ENCODE peak calls at places on chromosomes 12 and 14, in seven cellular contexts. X is heart right ventricle, C is hepatocyte, Z is stomach, E is A549, Y is ovary, J is ascending aorta. B is an unnamed sample.

GRCh38 chr12:108724054-108724889 is 7.0 kb downstream of the CORO1C start:
- DNase-seq in J (no peak), Z (no peak), C (no peak), X (no peak), E (no peak), Y (no peak), B (no peak)

GRCh38 chr12:481422-481821 is 21.7 kb downstream of the B4GALNT3 start:
- DNase-seq in E (no peak), Z (peak; percentile 51), J (peak; percentile 52), X (peak; percentile 69), Y (peak; percentile 44), C (peak; percentile 44), B (no peak)

GRCh38 chr14:55731881-55732498 is 152.0 kb downstream of the KTN1 start:
- DNase-seq in Y (no peak), C (peak; percentile 53), X (no peak), J (no peak), Z (peak; percentile 62), E (no peak), B (peak; percentile 8)

GRCh38 chr14:105173901-105174894 is 5.6 kb upstream of the JAG2 start:
- DNase-seq in E (no peak), C (no peak), Z (no peak), J (no peak), X (no peak), Y (no peak), B (no peak)

GRCh38 chr14:32075636-32076277 is 1.3 kb upstream of the ARHGAP5 start:
- DNase-seq in X (peak; percentile 52), C (peak; percentile 73), Y (peak; percentile 73), Z (no peak), J (peak; percentile 14), E (peak; percentile 43), B (peak; percentile 13)

GRCh38 chr14:23438130-23438893 is 2.9 kb upstream of the MYH7 start:
- DNase-seq in X (peak; percentile 67), Z (no peak), Y (no peak), C (no peak), E (no peak), J (no peak), B (no peak)

GRCh38 chr12:47249719-47250506 is 170.2 kb upstream of the AMIGO2 start:
- DNase-seq in Z (no peak), J (no peak), E (no peak), X (no peak), Y (no peak), C (no peak), B (no peak)

GRCh38 chr12:57171668-57172067 is 24.2 kb upstream of the LRP1-AS start:
- DNase-seq in J (no peak), C (peak; percentile 59), X (no peak), Z (no peak), E (no peak), Y (peak; percentile 80), B (no peak)

GRCh38 chr12:75986001-75986739 is 45.4 kb downstream of the PHLDA1 start:
- DNase-seq in Y (no peak), J (no peak), E (no peak), C (peak; percentile 36), X (no peak), Z (no peak), B (no peak)

GRCh38 chr12:124833693-124834122 is 30.0 kb downstream of the SCARB1 start:
- DNase-seq in E (no peak), J (no peak), C (no peak), Y (no peak), X (peak; percentile 27), Z (no peak), B (no peak)

GRCh38 chr14:80956105-80956504 is 684 bp downstream of the TSHR start:
- DNase-seq in Y (no peak), E (no peak), X (no peak), J (no peak), C (no peak), Z (no peak), B (no peak)

GRCh38 chr12:90984114-90984513 is 20.7 kb downstream of the EPYC start:
- DNase-seq in J (no peak), C (no peak), E (no peak), X (no peak), Y (no peak), Z (no peak), B (no peak)

GRCh38 chr12:90977224-90977623 is 22.2 kb upstream of the CCER1 start:
- DNase-seq in J (no peak), C (no peak), Z (no peak), E (no peak), Y (no peak), X (no peak), B (no peak)

GRCh38 chr12:90979019-90979418 is 24.0 kb upstream of the CCER1 start:
- DNase-seq in C (no peak), E (no peak), J (no peak), X (no peak), Y (no peak), Z (no peak), B (no peak)

GRCh38 chr12:90978117-90978770 is 23.3 kb upstream of the CCER1 start:
- DNase-seq in X (no peak), Z (no peak), Y (no peak), C (peak; percentile 69), J (no peak), E (peak; percentile 28), B (no peak)

DNA sequence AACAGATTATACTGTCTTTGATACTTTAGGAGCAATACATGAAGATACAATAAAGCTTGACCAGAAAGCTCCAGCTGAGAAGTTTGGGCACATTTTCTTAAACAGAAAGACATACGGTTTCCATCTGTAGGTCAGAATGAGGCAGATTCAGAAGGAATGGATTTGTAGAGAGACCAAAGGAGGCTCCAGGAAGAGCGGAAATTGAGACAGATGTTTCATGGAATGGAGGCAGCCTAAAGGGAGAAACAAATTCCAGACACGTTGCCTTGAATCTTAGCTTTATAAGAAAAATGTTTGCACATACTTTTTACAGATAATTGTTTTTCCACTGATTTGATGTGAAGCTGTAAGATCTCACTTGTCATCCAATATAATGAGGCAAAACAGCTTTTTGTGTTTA is 24.8 kb downstream of the EPYC start:
- DNase-seq in X (no peak), Z (no peak), J (no peak), E (no peak), Y (no peak), C (no peak), B (no peak)
- H3K27ac ChIP-seq in X (peak overlapping the region; percentile 61), Z (no peak overlapping the region), J (no peak overlapping the region), E (no peak overlapping the region), Y (peak overlapping the region; percentile 76), C (peak overlapping the region; percentile 60), B (no peak overlapping the region)

DNA sequence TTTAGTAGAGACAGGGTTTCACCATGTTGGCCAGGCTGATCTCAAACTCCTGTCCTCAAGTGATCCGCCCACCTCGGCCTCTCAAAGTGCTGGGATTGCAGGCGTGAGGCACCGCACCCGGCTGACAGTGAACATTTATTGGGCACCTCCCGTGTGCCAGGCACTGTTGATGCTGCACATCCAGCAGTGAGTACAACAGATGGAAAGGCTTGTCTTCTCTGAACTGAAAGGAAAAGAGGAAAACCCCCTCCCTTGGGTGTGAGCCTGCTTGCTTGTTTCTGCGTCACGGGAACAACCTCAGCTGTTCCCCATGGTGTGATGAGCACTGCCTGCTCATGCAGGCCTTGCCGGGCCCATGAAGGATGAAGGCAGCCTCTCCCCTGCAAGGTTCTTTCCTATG is 39.5 kb downstream of the DGLUCY start:
- DNase-seq in C (no peak), J (no peak), E (no peak), Z (no peak), Y (no peak), X (no peak), B (no peak)
- H3K27ac ChIP-seq in C (no peak overlapping the region), J (no peak overlapping the region), E (no peak overlapping the region), Z (no peak overlapping the region), Y (no peak overlapping the region), X (no peak overlapping the region), B (no peak overlapping the region)

DNA sequence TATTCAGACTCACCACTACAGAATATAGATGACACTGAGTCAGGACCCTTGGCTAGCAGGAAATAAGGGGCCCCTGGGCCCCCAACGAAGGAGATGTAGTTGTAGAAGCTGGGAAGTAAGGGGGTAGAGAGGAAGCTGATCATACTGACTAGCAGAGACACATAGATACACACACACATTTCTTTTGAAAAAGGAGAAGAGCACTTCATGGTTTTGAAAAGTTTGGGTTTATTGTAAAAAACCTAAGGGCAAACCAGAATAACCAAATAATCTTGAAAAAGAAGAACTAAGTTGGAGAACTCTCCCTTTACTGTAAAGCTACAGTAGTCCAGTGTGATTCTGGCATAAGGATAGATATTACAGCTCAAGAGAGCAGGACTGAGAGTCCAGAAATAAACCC is 5.7 kb upstream of the HCAR3 start:
- DNase-seq in E (no peak), C (no peak), Z (no peak), X (no peak), Y (no peak), J (no peak), B (no peak)
- H3K27ac ChIP-seq in E (no peak overlapping the region), C (peak overlapping the region; percentile 44), Z (no peak overlapping the region), X (no peak overlapping the region), Y (no peak overlapping the region), J (no peak overlapping the region), B (no peak overlapping the region)

GRCh38 chr12:62934799-62935674 is at the start of gene PPM1H:
- DNase-seq in C (peak; percentile 93), Z (peak; percentile 90), Y (peak; percentile 60), J (no peak), E (peak; percentile 96), X (peak; percentile 79), B (peak; percentile 83)

GRCh38 chr12:62931481-62931880 is 3.5 kb downstream of the PPM1H start:
- DNase-seq in Z (no peak), E (no peak), C (no peak), J (no peak), Y (no peak), X (no peak), B (no peak)

GRCh38 chr12:62933220-62933870 is 1.6 kb downstream of the PPM1H start:
- DNase-seq in Y (peak; percentile 26), Z (peak; percentile 45), J (no peak), E (peak; percentile 72), C (peak; percentile 31), X (peak; percentile 45), B (peak; percentile 87)

GRCh38 chr12:62930546-62931425 is 4.2 kb downstream of the PPM1H start:
- DNase-seq in E (no peak), Y (no peak), J (no peak), Z (no peak), X (no peak), C (no peak), B (no peak)

DNA sequence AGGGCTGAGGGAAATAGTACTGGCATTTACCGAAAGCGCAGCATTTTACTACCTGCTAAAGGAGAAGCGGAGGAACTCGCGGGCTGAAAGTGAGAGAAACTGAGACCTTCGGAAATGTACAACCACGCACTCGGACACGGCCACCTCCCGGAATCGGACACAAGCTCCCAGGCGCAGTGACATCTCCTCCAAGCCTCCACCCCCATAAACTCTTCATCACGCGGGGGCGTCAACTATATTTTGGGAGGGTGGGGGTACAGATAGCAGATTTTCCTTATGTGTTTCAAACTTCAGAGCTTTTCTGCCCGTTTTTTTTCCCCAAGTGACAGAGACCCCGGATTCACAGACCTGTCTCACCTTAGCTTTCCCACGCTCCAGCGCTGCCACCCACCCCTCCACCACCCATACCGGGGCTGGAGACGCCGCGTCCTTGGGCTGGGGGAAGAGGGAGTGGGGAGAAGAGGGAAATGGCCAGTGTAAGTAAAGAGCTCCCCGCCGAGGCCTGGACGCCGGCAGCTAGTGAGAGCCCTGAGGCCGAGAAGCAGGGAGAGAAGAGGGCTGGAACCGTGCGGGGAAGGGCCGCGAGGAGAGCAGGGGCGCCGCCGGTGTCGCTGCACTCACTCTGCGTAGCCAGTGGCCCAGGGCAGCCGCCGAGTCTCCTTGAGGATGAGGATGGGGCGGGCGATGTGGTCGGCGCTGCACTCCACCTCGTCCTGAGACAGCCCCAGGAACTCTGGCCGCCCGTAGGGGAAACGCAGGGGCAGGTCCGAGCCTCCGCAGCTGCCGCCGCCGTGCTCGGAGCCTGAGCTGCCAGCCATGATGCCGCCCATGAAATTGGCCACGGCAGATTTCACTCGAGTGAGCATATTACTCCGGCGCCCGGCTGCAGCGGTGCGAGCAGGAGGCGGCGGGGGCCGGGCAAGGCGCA is 815 bp downstream of the PPM1H start:
- DNase-seq in Y (peak; percentile 35), E (peak; percentile 48), Z (peak; percentile 52), C (peak; percentile 54), X (peak; percentile 54), J (no peak), B (peak; percentile 71)
- H3K27ac ChIP-seq in Y (no peak overlapping the region), E (peak overlapping the region; percentile 95), Z (peak overlapping the region; percentile 80), C (peak overlapping the region; percentile 24), X (peak overlapping the region; percentile 87), J (peak overlapping the region; percentile 63), B (peak overlapping the region; percentile 97)